ENCODE peak calls at places on chromosomes 2 and 18, in ten cellular contexts. K is NCI-H774; O is SJSA1; Q is activated effector memory CD4-positive, alpha-beta T cell treated with anti-CD3 and anti-CD28 coated beads, Interleukin-2, amount 50 U/mL, for 16 hours; T is fibroblast of lung; R is midbrain; M is activated gamma-delta T cell treated with Interleukin-2 at 50 U/mL for 16 hours; C is fibroblast of pulmonary artery; G is tibial artery; P is hippocampal formation. D is an unnamed sample.

GRCh38 chr18:10927980-10928605 is 221.3 kb downstream of the PIEZO2 start:
- DNase-seq in K (no peak), O (no peak), Q (no peak), T (peak), R (no peak), M (no peak), C (peak), G (no peak), P (no peak), D (no peak)

GRCh38 chr2:149329470-149330126 is 789 bp upstream of the LYPD6 start:
- DNase-seq in K (peak), O (peak), Q (no peak), T (peak), R (peak), M (no peak), C (peak), G (no peak), P (peak), D (peak)

GRCh38 chr2:147025611-147026010 is 819.2 kb upstream of the ACVR2A start:
- DNase-seq in K (no peak), O (no peak), Q (no peak), T (peak), R (no peak), M (no peak), C (peak), G (no peak), P (no peak), D (peak)

GRCh38 chr2:5673861-5674240 is 18.3 kb upstream of the SOX11 start:
- DNase-seq in K (no peak), O (no peak), Q (no peak), T (peak), R (no peak), M (no peak), C (no peak), G (no peak), P (no peak), D (no peak)

GRCh38 chr2:44490726-44491125 is 129.0 kb downstream of the CAMKMT start:
- DNase-seq in K (no peak), O (no peak), Q (no peak), T (no peak), R (no peak), M (no peak), C (no peak), G (no peak), P (no peak), D (no peak)

GRCh38 chr2:234958746-234959395 is 7.1 kb downstream of the SH3BP4 start:
- DNase-seq in K (no peak), O (no peak), Q (peak), T (no peak), R (no peak), M (no peak), C (no peak), G (peak), P (no peak), D (no peak)

GRCh38 chr2:199405241-199405640 is 52.5 kb downstream of the SATB2 start:
- DNase-seq in K (no peak), O (no peak), Q (no peak), T (peak), R (no peak), M (no peak), C (peak), G (no peak), P (no peak), D (no peak)

GRCh38 chr2:210167227-210167626 is 4.0 kb downstream of the KANSL1L start:
- DNase-seq in K (no peak), O (no peak), Q (no peak), T (peak), R (no peak), M (no peak), C (peak), G (no peak), P (no peak), D (no peak)

GRCh38 chr2:106581755-106582430 is 94.7 kb downstream of the CD8B2 start:
- DNase-seq in K (peak), O (peak), Q (peak), T (peak), R (no peak), M (peak), C (peak), G (peak), P (no peak), D (peak)

GRCh38 chr2:120820263-120820884 is 84.7 kb downstream of the GLI2 start:
- DNase-seq in K (no peak), O (peak), Q (no peak), T (peak), R (no peak), M (no peak), C (peak), G (peak), P (no peak), D (no peak)

GRCh38 chr2:85737481-85737880 is 16.3 kb upstream of the ATOH8 start:
- DNase-seq in K (no peak), O (peak), Q (no peak), T (peak), R (no peak), M (no peak), C (peak), G (peak), P (no peak), D (no peak)

GRCh38 chr2:75592888-75593287 is 32.1 kb upstream of the EVA1A start:
- DNase-seq in K (peak), O (no peak), Q (no peak), T (no peak), R (no peak), M (no peak), C (no peak), G (no peak), P (no peak), D (no peak)

GRCh38 chr2:45946023-45946422 is 294.5 kb downstream of the PRKCE start:
- DNase-seq in K (no peak), O (peak), Q (no peak), T (peak), R (no peak), M (no peak), C (peak), G (no peak), P (no peak), D (no peak)

D was measured in prostate gland.